ENCODE peak calls at places on chromosomes 4 and X, in four cellular contexts. L, D, H and I are unnamed samples.

GRCh38 chr4:108181704-108182103 is 13.0 kb upstream of the LEF1 start:
- DNase-seq in L (no peak), D (no peak), H (no peak), I (no peak)

GRCh38 chrX:37785569-37785968 is 5.7 kb downstream of the CYBB start:
- DNase-seq in H (no peak), D (no peak), L (no peak), I (no peak)

GRCh38 chrX:133776072-133776471 is 209.3 kb downstream of the GPC3 start:
- DNase-seq in H (no peak), D (peak; percentile 17), L (no peak), I (no peak)

GRCh38 chrX:49250066-49250465 is 14.4 kb downstream of the FOXP3 start:
- DNase-seq in L (no peak), D (no peak), H (no peak), I (no peak)

GRCh38 chrX:1492421-1493012 is 39.8 kb upstream of the ASMTL start:
- DNase-seq in D (no peak), L (no peak), H (no peak), I (no peak)

GRCh38 chr4:169485791-169486742 is 126.3 kb downstream of the NEK1 start:
- DNase-seq in L (peak; percentile 30), D (peak; percentile 2), H (peak; percentile 32), I (no peak)

GRCh38 chr4:27049101-27049829 is 188.6 kb downstream of the STIM2 start:
- DNase-seq in D (no peak), H (no peak), L (no peak), I (no peak)

GRCh38 chr4:103207673-103208072 is 9.5 kb upstream of the CENPE start:
- DNase-seq in H (no peak), D (no peak), L (no peak), I (no peak)

GRCh38 chr4:656651-657337 is 17.3 kb downstream of the ATP5ME start:
- DNase-seq in L (no peak), H (no peak), D (no peak), I (no peak)